ENCODE peak calls at places on chromosomes 4 and X, in four cellular contexts. E is cardiac muscle cell, N is HCT116, H is sigmoid colon. C is an unnamed sample.

GRCh38 chr4:76219299-76220055 is 5.9 kb upstream of the SCARB2 start:
- DNase-seq in E (no peak), N (no peak), H (no peak), C (no peak)

GRCh38 chr4:182258441-182259031 is 15.3 kb downstream of the TENM3 start:
- DNase-seq in E (no peak), N (no peak), H (no peak), C (no peak)

GRCh38 chr4:126957555-126958440 is 675.0 kb upstream of the INTU start:
- DNase-seq in E (no peak), N (no peak), H (no peak), C (no peak)

GRCh38 chr4:83219344-83219990 is 65.1 kb downstream of the COQ2 start:
- DNase-seq in E (no peak), N (no peak), H (no peak), C (peak)

GRCh38 chr4:142615324-142615665 is 230.8 kb downstream of the INPP4B start:
- DNase-seq in E (no peak), N (no peak), H (no peak), C (no peak)

GRCh38 chr4:187504974-187505797 is 490.4 kb upstream of the ZFP42 start:
- DNase-seq in E (no peak), N (no peak), H (no peak), C (peak)

GRCh38 chr4:73222466-73223257 is 35.9 kb downstream of the ANKRD17 start:
- DNase-seq in E (peak), N (peak), H (peak), C (no peak)

GRCh38 chr4:67853336-67853735 is 30.5 kb downstream of the TMPRSS11D start:
- DNase-seq in E (peak), N (no peak), H (no peak), C (no peak)

GRCh38 chr4:18882468-18882867 is 860.9 kb upstream of the LCORL start:
- DNase-seq in E (peak), N (peak), H (no peak), C (no peak)

GRCh38 chrX:129678176-129678880 is 23.6 kb upstream of the APLN start:
- DNase-seq in E (no peak), N (no peak), H (peak), C (peak)

GRCh38 chrX:23578079-23578478 is 89.2 kb upstream of the PRDX4 start:
- DNase-seq in E (no peak), N (no peak), H (no peak), C (no peak)

GRCh38 chr4:98919996-98920395 is 8.9 kb downstream of the EIF4E start:
- DNase-seq in E (no peak), N (no peak), H (no peak), C (no peak)

GRCh38 chr4:13368262-13368661 is 115.9 kb downstream of the RAB28 start:
- DNase-seq in E (no peak), N (no peak), H (no peak), C (no peak)

GRCh38 chr4:66235876-66236275 is 565.6 kb upstream of the EPHA5 start:
- DNase-seq in E (no peak), N (no peak), H (no peak), C (no peak)

GRCh38 chrX:126448681-126449080 is 103.9 kb downstream of the DCAF12L1 start:
- DNase-seq in E (no peak), N (no peak), H (no peak), C (no peak)

GRCh38 chr4:72919464-72919863 is 150.1 kb downstream of the COX18 start:
- DNase-seq in E (no peak), N (no peak), H (no peak), C (no peak)

GRCh38 chrX:40169193-40170086 is 71.7 kb upstream of the BCOR start:
- DNase-seq in E (peak), N (peak), H (peak), C (peak)

GRCh38 chr4:7642764-7643495 is 208.2 kb upstream of the PSAPL1 start:
- DNase-seq in E (no peak), N (no peak), H (no peak), C (no peak)

DNA sequence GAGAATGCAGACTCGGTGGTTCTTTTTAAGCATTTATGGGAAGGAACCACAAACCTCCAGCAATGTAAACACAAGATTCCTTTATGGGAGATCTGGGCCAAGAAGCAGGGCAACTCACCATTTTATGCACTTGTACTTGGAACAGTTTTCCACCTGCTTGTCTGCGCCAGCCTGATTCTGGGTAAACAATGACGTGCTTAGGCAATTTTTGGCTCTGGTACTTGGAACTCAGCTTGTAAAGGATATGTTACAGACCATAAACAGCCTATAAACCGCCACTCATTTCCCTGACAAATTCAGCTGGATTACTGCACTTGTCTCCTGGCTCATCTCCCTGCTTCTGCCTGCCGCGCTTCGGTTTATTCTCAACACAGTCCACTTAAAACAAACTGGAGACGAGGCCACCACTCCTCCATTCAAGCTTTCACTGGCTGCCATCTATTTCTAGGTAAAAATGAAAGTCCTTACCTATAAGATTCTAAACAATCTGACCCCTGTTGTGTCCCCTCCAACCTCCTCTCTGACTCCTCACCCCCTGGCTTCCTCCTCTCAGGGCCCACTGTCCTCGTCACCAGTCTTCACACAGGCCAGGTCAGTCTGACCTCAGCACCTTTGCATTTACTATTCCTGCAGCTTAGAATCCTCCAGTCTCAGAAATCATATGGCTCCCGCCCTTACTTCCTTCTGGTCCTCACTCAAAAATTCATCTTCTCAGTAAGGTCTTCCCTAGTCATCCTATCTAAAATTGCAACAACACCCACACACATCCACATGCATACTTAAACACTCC is 205.9 kb upstream of the GALNT7 start:
- DNase-seq in E (no peak), N (no peak), H (peak), C (no peak)
- H3K27ac ChIP-seq in E (no peak), N (no peak), H (peak), C (no peak)

GRCh38 chr4:153523941-153524386 is 57.8 kb downstream of the TMEM131L start:
- DNase-seq in E (no peak), N (no peak), H (no peak), C (no peak)

GRCh38 chr4:153521995-153522799 is 56.0 kb downstream of the TMEM131L start:
- DNase-seq in E (no peak), N (no peak), H (no peak), C (no peak)

GRCh38 chr4:153521467-153521866 is 55.3 kb downstream of the TMEM131L start:
- DNase-seq in E (no peak), N (no peak), H (no peak), C (no peak)

GRCh38 chr4:153523171-153523757 is 57.1 kb downstream of the TMEM131L start:
- DNase-seq in E (no peak), N (no peak), H (no peak), C (no peak)

DNA sequence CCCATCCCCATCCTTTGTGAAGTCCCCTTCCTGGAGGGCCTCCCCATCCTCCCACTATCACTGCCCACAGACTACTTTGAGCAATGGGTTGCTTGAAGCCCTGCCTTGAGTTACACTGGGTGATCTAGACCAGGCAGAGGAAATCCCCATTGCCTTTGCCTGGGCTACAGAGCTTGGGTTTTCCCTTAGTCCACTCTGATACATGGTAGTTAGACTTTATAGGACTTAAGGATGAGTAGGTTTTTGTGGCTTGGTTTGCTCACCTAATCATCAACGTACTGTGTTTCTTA is 56.6 kb downstream of the TMEM131L start:
- DNase-seq in E (no peak), N (no peak), H (no peak), C (no peak)
- H3K4me3 ChIP-seq in E (no peak), N (no peak), H (no peak), C (no peak)

GRCh38 chrX:30280428-30280827 is 28.8 kb downstream of the NR0B1 start:
- DNase-seq in E (no peak), N (no peak), H (no peak), C (no peak)

GRCh38 chrX:30278365-30278764 is 30.8 kb downstream of the NR0B1 start:
- DNase-seq in E (no peak), N (no peak), H (no peak), C (no peak)

GRCh38 chrX:30270639-30271038 is 23.7 kb downstream of the MAGEB1 start:
- DNase-seq in E (no peak), N (no peak), H (no peak), C (no peak)

GRCh38 chrX:30275498-30275897 is 28.6 kb downstream of the MAGEB1 start:
- DNase-seq in E (peak), N (peak), H (no peak), C (no peak)
- TF ChIP-seq CTCF in E (peak), N (peak), H (no peak), C (peak)

DNA sequence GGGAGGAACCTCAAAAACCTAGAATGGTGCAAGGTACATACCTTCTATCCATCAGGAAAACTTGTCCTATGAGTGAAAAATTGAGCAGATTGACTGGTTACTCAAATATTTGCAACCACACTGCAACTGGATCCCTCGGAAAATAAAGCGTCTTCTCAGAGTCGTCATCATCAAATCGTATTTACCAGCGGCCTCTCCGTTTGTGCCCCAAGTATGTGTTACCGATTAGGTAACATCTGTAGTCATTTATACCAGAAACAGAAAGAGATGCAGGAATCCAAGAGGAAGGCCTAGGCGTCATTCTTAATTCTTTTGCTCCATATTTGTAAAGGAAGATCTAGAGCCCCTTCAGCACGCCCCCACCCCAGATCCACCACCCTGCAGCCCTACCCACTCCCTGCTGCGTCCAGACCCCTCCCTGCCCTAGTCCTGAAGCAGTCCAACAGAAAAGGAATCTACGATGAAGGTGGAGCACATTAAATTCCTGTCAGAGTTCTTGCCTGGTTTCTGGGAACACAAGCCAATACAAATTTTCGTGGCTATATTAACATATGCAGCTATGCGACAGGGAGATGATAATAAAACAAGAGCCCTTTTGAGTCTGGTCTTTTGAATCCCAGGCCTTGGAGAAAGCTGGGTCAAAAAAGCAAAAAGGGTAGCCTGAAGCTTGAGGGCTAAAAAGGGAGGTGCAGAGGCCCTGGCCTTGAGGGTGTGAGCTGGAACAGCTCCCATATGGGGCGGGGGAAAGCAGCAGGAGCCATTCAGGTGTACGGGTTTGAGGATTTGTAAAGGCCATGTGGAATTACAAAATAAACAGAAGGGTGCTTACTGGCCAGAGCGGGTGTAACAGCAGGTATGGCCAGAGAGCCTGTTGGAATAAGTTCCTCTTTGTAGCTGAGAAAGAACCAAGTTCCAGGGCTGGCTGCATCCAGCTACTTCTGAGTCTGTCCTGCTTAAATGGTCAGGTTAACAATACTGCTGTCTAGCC is 77.0 kb downstream of the ZNF827 start:
- DNase-seq in E (no peak), N (no peak), H (no peak), C (no peak)
- H3K27ac ChIP-seq in E (no peak), N (no peak), H (peak), C (no peak)

GRCh38 chr4:155742310-155743015 is 16.4 kb upstream of the GUCY1B1 start:
- DNase-seq in E (no peak), N (no peak), H (no peak), C (no peak)

GRCh38 chr4:155751569-155751968 is 7.3 kb upstream of the GUCY1B1 start:
- DNase-seq in E (no peak), N (no peak), H (no peak), C (no peak)

GRCh38 chr4:155745984-155746383 is 12.8 kb upstream of the GUCY1B1 start:
- DNase-seq in E (no peak), N (no peak), H (no peak), C (no peak)

GRCh38 chr4:155748039-155748438 is 10.8 kb upstream of the GUCY1B1 start:
- DNase-seq in E (no peak), N (no peak), H (no peak), C (no peak)
- H3K4me3 ChIP-seq in E (no peak), N (no peak), H (no peak), C (no peak)

DNA sequence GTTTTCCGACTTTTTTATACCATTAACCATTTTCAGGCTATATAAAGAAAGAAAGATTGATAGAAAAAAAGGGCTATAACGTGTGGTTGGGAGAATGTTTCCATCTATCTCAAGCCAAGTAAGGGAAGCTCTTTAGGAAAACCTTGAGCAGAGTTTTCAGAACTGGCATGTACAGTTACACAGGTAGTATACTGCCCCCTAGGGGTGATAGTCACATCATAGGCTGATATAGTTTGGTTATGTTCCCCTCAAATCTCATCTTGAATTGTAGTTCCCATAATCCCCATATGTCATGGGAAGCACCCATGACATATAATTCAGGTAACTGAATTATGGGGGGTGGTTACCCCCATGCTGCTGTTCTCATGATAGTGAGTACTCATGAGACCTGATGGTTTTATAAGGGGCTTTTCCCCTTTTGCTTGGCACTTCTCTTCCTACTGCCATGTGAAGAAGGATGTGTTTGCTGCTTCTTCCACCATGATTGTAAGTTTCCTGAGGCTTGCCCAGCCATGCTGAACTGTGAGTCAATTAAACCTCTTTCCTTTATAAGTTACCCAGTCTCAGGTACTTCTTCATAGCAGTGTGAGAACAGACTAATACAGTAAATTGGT is 186.8 kb downstream of the TMA16 start:
- DNase-seq in E (peak), N (peak), H (no peak), C (no peak)
- TF ChIP-seq CTCF in E (peak), N (peak), H (no peak), C (peak)